ENCODE peak calls at places on chromosomes 5 and 9, in four cellular contexts. K, D, R and B are unnamed samples.

GRCh38 chr5:75568202-75568601 is 43.1 kb upstream of the ANKDD1B start:
- DNase-seq in D (no peak), R (no peak), K (no peak), B (no peak)

GRCh38 chr5:171415115-171415730 is 4.2 kb upstream of the FGF18 start:
- DNase-seq in R (no peak), D (no peak), K (no peak), B (no peak)

GRCh38 chr5:164487939-164488338 is 982.5 kb downstream of the MAT2B start:
- DNase-seq in K (no peak), D (no peak), R (no peak), B (no peak)

GRCh38 chr9:129852575-129852974 is 17.3 kb downstream of the USP20 start:
- DNase-seq in K (no peak), R (no peak), D (no peak), B (no peak)

GRCh38 chr9:135363556-135363955 is 116.0 kb upstream of the PPP1R26 start:
- DNase-seq in D (no peak), R (no peak), K (no peak), B (no peak)

GRCh38 chr5:142296914-142297417 is 27.9 kb downstream of the SPRY4 start:
- DNase-seq in R (no peak), D (peak; percentile 86), K (peak; percentile 83), B (no peak)

GRCh38 chr9:84975926-84976325 is 306.4 kb downstream of the NTRK2 start:
- DNase-seq in R (no peak), K (peak; percentile 72), D (no peak), B (no peak)

GRCh38 chr5:154249786-154250185 is 59.3 kb downstream of the GALNT10 start:
- DNase-seq in D (no peak), R (no peak), K (peak; percentile 22), B (no peak)

GRCh38 chr5:40813698-40814281 is 15.6 kb upstream of the PRKAA1 start:
- DNase-seq in R (no peak), D (no peak), K (no peak), B (no peak)

GRCh38 chr9:33416996-33417395 is 14.6 kb upstream of the AQP7 start:
- DNase-seq in D (no peak), K (no peak), R (no peak), B (no peak)

GRCh38 chr5:95810305-95811125 is 12.0 kb downstream of the GLRX start:
- DNase-seq in R (no peak), D (no peak), K (peak; percentile 59), B (no peak)

GRCh38 chr9:98360176-98360708 is 104.8 kb upstream of the TBC1D2 start:
- DNase-seq in R (no peak), K (no peak), D (no peak), B (no peak)

GRCh38 chr9:101366038-101366756 is 18.6 kb downstream of the BAAT start:
- DNase-seq in R (no peak), K (peak; percentile 71), D (no peak), B (no peak)

GRCh38 chr9:106713206-106713605 is 149.8 kb upstream of the ZNF462 start:
- DNase-seq in D (no peak), R (no peak), K (no peak), B (no peak)

GRCh38 chr5:55629790-55630189 is 82.3 kb downstream of the SLC38A9 start:
- DNase-seq in R (no peak), D (no peak), K (no peak), B (no peak)

GRCh38 chr9:5633243-5633642 is 4.3 kb downstream of the RIC1 start:
- DNase-seq in D (no peak), R (no peak), K (peak; percentile 61), B (no peak)

GRCh38 chr5:157431544-157432200 is 28.3 kb upstream of the NIPAL4 start:
- DNase-seq in K (peak; percentile 79), D (peak; percentile 54), R (peak; percentile 91), B (no peak)

GRCh38 chr9:107942870-107943269 is 453.3 kb upstream of the KLF4 start:
- DNase-seq in R (no peak), K (no peak), D (no peak), B (no peak)

GRCh38 chr5:98816574-98817222 is 43.2 kb downstream of the RGMB start:
- DNase-seq in R (no peak), D (no peak), K (peak; percentile 35), B (no peak)

GRCh38 chr5:160311491-160312138 is 749 bp downstream of the CCNJL start:
- DNase-seq in R (no peak), K (peak; percentile 45), D (no peak), B (no peak)

GRCh38 chr9:89419978-89420394 is 77.9 kb downstream of the SEMA4D start:
- DNase-seq in D (no peak), K (peak; percentile 34), R (no peak), B (no peak)

GRCh38 chr5:174412374-174412773 is 312.0 kb upstream of the MSX2 start:
- DNase-seq in K (peak; percentile 32), R (no peak), D (no peak), B (no peak)

GRCh38 chr5:56692359-56693219 is 122.8 kb upstream of the MAP3K1 start:
- DNase-seq in K (no peak), R (no peak), D (no peak), B (no peak)

GRCh38 chr9:96495341-96495740 is 45.4 kb downstream of the HABP4 start:
- DNase-seq in D (no peak), K (no peak), R (no peak), B (no peak)

GRCh38 chr9:129172816-129173215 is 5.2 kb downstream of the IER5L start:
- DNase-seq in K (no peak), D (no peak), R (peak; percentile 58), B (no peak)

GRCh38 chr9:116959775-116960174 is 272.7 kb downstream of the TRIM32 start:
- DNase-seq in D (peak; percentile 6), R (peak; percentile 23), K (no peak), B (no peak)

GRCh38 chr9:110058304-110058953 is 149.5 kb downstream of the C9orf152 start:
- DNase-seq in K (peak; percentile 75), D (no peak), R (no peak), B (no peak)

GRCh38 chr9:94160594-94161501 is 76.6 kb downstream of the PTPDC1 start:
- DNase-seq in K (no peak), D (no peak), R (no peak), B (no peak)

GRCh38 chr9:105330755-105331154 is 86.3 kb downstream of the SLC44A1 start:
- DNase-seq in K (no peak), D (no peak), R (no peak), B (no peak)

GRCh38 chr5:543755-544674 is 19.8 kb upstream of the SLC9A3 start:
- DNase-seq in R (peak; percentile 35), D (no peak), K (no peak), B (no peak)

GRCh38 chr5:38532165-38532669 is 24.2 kb downstream of the LIFR start:
- DNase-seq in K (peak; percentile 54), D (no peak), R (peak; percentile 61), B (no peak)

GRCh38 chr5:66958984-66959641 is 237.5 kb downstream of the CD180 start:
- DNase-seq in D (no peak), R (peak; percentile 47), K (peak; percentile 67), B (no peak)

GRCh38 chr9:115107701-115108100 is 10.3 kb downstream of the TNC start:
- DNase-seq in K (peak; percentile 62), D (no peak), R (no peak), B (no peak)

GRCh38 chr9:79195904-79196303 is 375.9 kb upstream of the TLE4 start:
- DNase-seq in K (no peak), D (no peak), R (no peak), B (no peak)

GRCh38 chr9:35651964-35652828 is 1.5 kb upstream of the SIT1 start:
- DNase-seq in R (no peak), K (peak; percentile 43), D (no peak), B (no peak)

GRCh38 chr5:150517272-150518152 is 9.6 kb downstream of the NDST1 start:
- DNase-seq in D (peak; percentile 73), K (peak; percentile 88), R (no peak), B (no peak)